ENCODE peak calls at places on chromosomes 12 and 14, in four cellular contexts. J is M059J, Q is iPS-NIHi11, O is RWPE1. V is an unnamed sample.
A peak's percentile ranks its signal among the peaks of the same experiment; 100 is the strongest.

GRCh38 chr12:76311796-76312195 is 36.4 kb downstream of the BBS10 start:
- DNase-seq in J (peak; percentile 47), O (no peak), Q (no peak), V (no peak)

GRCh38 chr12:91877022-91877421 is 268.6 kb downstream of the BTG1 start:
- DNase-seq in O (no peak), Q (no peak), J (peak; percentile 3), V (peak; percentile 89)

GRCh38 chr12:41213107-41213506 is 25.0 kb downstream of the PDZRN4 start:
- DNase-seq in J (no peak), Q (no peak), O (no peak), V (no peak)

GRCh38 chr12:62256408-62257079 is 3.7 kb upstream of the USP15 start:
- DNase-seq in Q (no peak), J (no peak), O (no peak), V (no peak)

GRCh38 chr12:3795800-3796133 is 42.9 kb upstream of the CRACR2A start:
- DNase-seq in J (no peak), O (no peak), Q (no peak), V (no peak)

GRCh38 chr14:104359301-104359968 is 220.1 kb upstream of the C14orf180 start:
- DNase-seq in O (no peak), Q (no peak), J (no peak), V (no peak)

GRCh38 chr12:88272456-88272855 is 130.3 kb downstream of the TMTC3 start:
- DNase-seq in Q (no peak), J (no peak), O (no peak), V (no peak)

GRCh38 chr14:33793711-33794110 is 157.2 kb downstream of the EGLN3 start:
- DNase-seq in J (no peak), Q (no peak), O (no peak), V (no peak)

GRCh38 chr12:19236656-19237055 is 107.1 kb downstream of the PLEKHA5 start:
- DNase-seq in J (peak; percentile 79), O (no peak), Q (no peak), V (no peak)

GRCh38 chr14:51400142-51400541 is 160.1 kb downstream of the TMX1 start:
- DNase-seq in J (no peak), O (no peak), Q (no peak), V (no peak)

GRCh38 chr12:92000587-92000986 is 145.1 kb downstream of the BTG1 start:
- DNase-seq in O (no peak), Q (no peak), J (peak; percentile 55), V (no peak)

GRCh38 chr12:76552343-76552938 is 7.1 kb downstream of the OSBPL8 start:
- DNase-seq in O (no peak), Q (no peak), J (peak; percentile 26), V (no peak)

GRCh38 chr12:114954626-114955025 is 270.7 kb upstream of the TBX3 start:
- DNase-seq in O (no peak), J (no peak), Q (no peak), V (no peak)

GRCh38 chr14:68816183-68816942 is 23.5 kb upstream of the ZFP36L1 start:
- DNase-seq in Q (peak; percentile 92), O (peak; percentile 87), J (peak; percentile 86), V (peak; percentile 90)

GRCh38 chr14:101191086-101191881 is 287.8 kb upstream of the RTL1 start:
- DNase-seq in J (no peak), Q (no peak), O (no peak), V (peak; percentile 8)

GRCh38 chr14:69768873-69769272 is 1.9 kb downstream of the SRSF5 start:
- DNase-seq in Q (no peak), O (no peak), J (no peak), V (no peak)

GRCh38 chr14:69152181-69152943 is 557 bp downstream of the DCAF5 start:
- DNase-seq in J (peak; percentile 61), O (peak; percentile 42), Q (peak; percentile 61), V (peak; percentile 59)

GRCh38 chr12:100138048-100138907 is 4.4 kb downstream of the BLTP3B start:
- DNase-seq in O (peak; percentile 22), J (peak; percentile 11), Q (no peak), V (no peak)

GRCh38 chr12:31220633-31221565 is 105.1 kb downstream of the SINHCAF start:
- DNase-seq in O (no peak), J (peak; percentile 22), Q (no peak), V (no peak)

GRCh38 chr12:68915055-68915454 is 17.9 kb downstream of the CPM start:
- DNase-seq in J (peak; percentile 88), Q (no peak), O (no peak), V (no peak)

GRCh38 chr14:99382781-99383456 is 97.7 kb downstream of the SETD3 start:
- DNase-seq in J (peak; percentile 87), Q (no peak), O (peak; percentile 82), V (no peak)

GRCh38 chr12:58176296-58176869 is 235.0 kb downstream of the ATP23 start:
- DNase-seq in J (peak; percentile 37), Q (peak; percentile 61), O (peak; percentile 23), V (no peak)

GRCh38 chr12:59695379-59695778 is 99.5 kb downstream of the SLC16A7 start:
- DNase-seq in J (peak; percentile 51), O (peak; percentile 28), Q (no peak), V (no peak)

GRCh38 chr12:55712154-55712553 is 3.7 kb upstream of the BLOC1S1 start:
- DNase-seq in Q (no peak), J (no peak), O (no peak), V (no peak)

GRCh38 chr12:130160711-130161231 is 1.5 kb upstream of the FZD10 start:
- DNase-seq in J (no peak), Q (no peak), O (no peak), V (no peak)

GRCh38 chr12:26195250-26195640 is at the start of gene SSPN:
- DNase-seq in O (no peak), J (peak; percentile 54), Q (peak; percentile 62), V (no peak)

GRCh38 chr14:59343585-59343984 is 121.6 kb downstream of the GPR135 start:
- DNase-seq in Q (peak; percentile 32), J (peak; percentile 35), O (no peak), V (no peak)

GRCh38 chr12:79402626-79403025 is 288.1 kb downstream of the PAWR start:
- DNase-seq in J (peak; percentile 68), O (no peak), Q (no peak), V (no peak)

GRCh38 chr14:49970474-49971147 is 77.7 kb downstream of the ARF6 start:
- DNase-seq in O (no peak), Q (no peak), J (no peak), V (peak; percentile 28)

GRCh38 chr14:96176811-96177211 is 27.8 kb upstream of the BDKRB2 start:
- DNase-seq in Q (no peak), O (no peak), J (peak; percentile 77), V (no peak)

GRCh38 chr12:106106129-106106566 is 32.6 kb downstream of the NUAK1 start:
- DNase-seq in O (no peak), J (peak; percentile 68), Q (no peak), V (no peak)

GRCh38 chr12:52151859-52152783 is 39.7 kb downstream of the KRT80 start:
- DNase-seq in O (peak; percentile 75), J (peak; percentile 59), Q (peak; percentile 93), V (peak; percentile 83)

GRCh38 chr12:12159988-12160387 is 89.2 kb downstream of the BCL2L14 start:
- DNase-seq in Q (no peak), J (peak; percentile 34), O (no peak), V (no peak)

GRCh38 chr12:104356231-104357115 is 52.9 kb downstream of the EID3 start:
- DNase-seq in O (no peak), J (peak; percentile 49), Q (no peak), V (no peak)

GRCh38 chr12:129704232-129704830 is 199.5 kb downstream of the TMEM132D start:
- DNase-seq in O (no peak), J (no peak), Q (no peak), V (no peak)

GRCh38 chr14:69156224-69156623 is 3.3 kb upstream of the DCAF5 start:
- DNase-seq in O (no peak), Q (no peak), J (no peak), V (no peak)

GRCh38 chr12:57554897-57555296 is 5.1 kb downstream of the KIF5A start:
- DNase-seq in O (no peak), J (no peak), Q (no peak), V (no peak)

GRCh38 chr12:2364566-2365165 is 311.9 kb downstream of the CACNA1C start:
- DNase-seq in Q (no peak), O (no peak), J (no peak), V (no peak)

GRCh38 chr14:66395300-66395699 is 90.9 kb upstream of the CCDC196 start:
- DNase-seq in J (no peak), Q (no peak), O (peak; percentile 13), V (peak; percentile 48)

GRCh38 chr12:93567174-93567573 is 5.3 kb upstream of the SOCS2 start:
- DNase-seq in O (no peak), Q (no peak), J (no peak), V (no peak)

V was measured in activated CD4-positive, alpha-beta memory T cell treated with anti-CD3 and anti-CD28 coated beads, Interleukin-2, amount 10 ng/mL, durations not matched to agents 7 days and 5 days.